ENCODE peak calls at places on chromosomes 5 and 9, in ten cellular contexts. A, E, L, T, V, G, D, U, H and N are unnamed samples.

GRCh38 chr9:98215821-98216220 is 23.4 kb upstream of the CORO2A start:
- DNase-seq in A (no peak), E (no peak), L (peak), T (peak), V (peak), G (no peak), D (peak), U (peak), H (no peak), N (no peak)

GRCh38 chr9:11618241-11618805 is 1005.5 kb upstream of the PTPRD start:
- DNase-seq in A (no peak), E (no peak), L (peak), T (no peak), V (peak), G (no peak), D (peak), U (peak), H (no peak), N (no peak)

GRCh38 chr5:144191998-144192397 is 21.3 kb downstream of the KCTD16 start:
- DNase-seq in A (peak), E (peak), L (peak), T (peak), V (no peak), G (no peak), D (no peak), U (peak), H (peak), N (peak)

GRCh38 chr9:1495684-1496083 is 445.5 kb downstream of the DMRT2 start:
- DNase-seq in A (no peak), E (no peak), L (no peak), T (no peak), V (no peak), G (no peak), D (no peak), U (no peak), H (no peak), N (no peak)

GRCh38 chr9:92686954-92687353 is 17.0 kb upstream of the IPPK start:
- DNase-seq in A (no peak), E (no peak), L (no peak), T (peak), V (peak), G (no peak), D (no peak), U (peak), H (peak), N (no peak)

GRCh38 chr9:136903041-136903554 is 16.8 kb downstream of the TRAF2 start:
- DNase-seq in A (no peak), E (no peak), L (no peak), T (no peak), V (no peak), G (no peak), D (no peak), U (no peak), H (no peak), N (no peak)

GRCh38 chr5:81854915-81855314 is 104.0 kb upstream of the SSBP2 start:
- DNase-seq in A (no peak), E (no peak), L (no peak), T (no peak), V (no peak), G (no peak), D (no peak), U (no peak), H (peak), N (no peak)

GRCh38 chr5:83265318-83265717 is 188.0 kb downstream of the XRCC4 start:
- DNase-seq in A (no peak), E (no peak), L (no peak), T (peak), V (no peak), G (no peak), D (peak), U (no peak), H (peak), N (peak)

GRCh38 chr9:16532681-16533450 is 337.6 kb downstream of the BNC2 start:
- DNase-seq in A (no peak), E (no peak), L (no peak), T (peak), V (no peak), G (no peak), D (no peak), U (no peak), H (peak), N (no peak)

GRCh38 chr9:13088734-13089427 is 190.6 kb downstream of the MPDZ start:
- DNase-seq in A (peak), E (peak), L (no peak), T (peak), V (peak), G (no peak), D (peak), U (peak), H (peak), N (peak)